ENCODE peak calls at places on chromosomes 7 and 10, in seven cellular contexts. F is esophagus muscularis mucosa, D is HCT116, G is transverse colon, S is GM12878, X is Panc1, Z is spleen. A is an unnamed sample.

GRCh38 chr7:78472519-78472918 is 673.9 kb downstream of the PHTF2 start:
- DNase-seq in F (no peak), D (no peak), G (no peak), S (no peak), X (no peak), Z (no peak), A (no peak)

GRCh38 chr10:119341236-119342016 is 134.1 kb downstream of the GRK5 start:
- DNase-seq in F (no peak), D (no peak), G (no peak), S (no peak), X (no peak), Z (peak), A (no peak)

GRCh38 chr7:110994028-110994967 is 96.6 kb upstream of the LRRN3 start:
- DNase-seq in F (no peak), D (no peak), G (no peak), S (no peak), X (no peak), Z (no peak), A (no peak)

GRCh38 chr10:82190432-82191260 is 315.7 kb downstream of the NRG3 start:
- DNase-seq in F (no peak), D (no peak), G (no peak), S (no peak), X (no peak), Z (no peak), A (no peak)

GRCh38 chr7:152076940-152077933 is 51.8 kb downstream of the GALNT11 start:
- DNase-seq in F (no peak), D (no peak), G (no peak), S (no peak), X (no peak), Z (no peak), A (no peak)

GRCh38 chr10:15515207-15515606 is 144.1 kb upstream of the FAM171A1 start:
- DNase-seq in F (no peak), D (no peak), G (peak), S (no peak), X (no peak), Z (no peak), A (no peak)

GRCh38 chr7:18003286-18003685 is 24.4 kb downstream of the PRPS1L1 start:
- DNase-seq in F (no peak), D (no peak), G (no peak), S (no peak), X (no peak), Z (no peak), A (no peak)

GRCh38 chr10:32953277-32953927 is 4.6 kb downstream of the ITGB1 start:
- DNase-seq in F (no peak), D (no peak), G (no peak), S (no peak), X (no peak), Z (no peak), A (no peak)

GRCh38 chr10:104417629-104418292 is 64.1 kb downstream of the CFAP58 start:
- DNase-seq in F (no peak), D (no peak), G (no peak), S (no peak), X (no peak), Z (no peak), A (no peak)

GRCh38 chr7:23691320-23691719 is 11.3 kb downstream of the FAM221A start:
- DNase-seq in F (no peak), D (no peak), G (no peak), S (no peak), X (no peak), Z (no peak), A (no peak)

GRCh38 chr7:70540641-70541040 is 591.3 kb upstream of the GALNT17 start:
- DNase-seq in F (no peak), D (no peak), G (no peak), S (no peak), X (no peak), Z (no peak), A (no peak)

GRCh38 chr10:24334279-24334922 is 125.5 kb downstream of the KIAA1217 start:
- DNase-seq in F (no peak), D (no peak), G (no peak), S (no peak), X (no peak), Z (no peak), A (no peak)

GRCh38 chr7:15684834-15685233 is 1.6 kb downstream of the MEOX2 start:
- DNase-seq in F (no peak), D (no peak), G (no peak), S (no peak), X (no peak), Z (no peak), A (no peak)

GRCh38 chr7:122416316-122416925 is 111.9 kb upstream of the FEZF1 start:
- DNase-seq in F (no peak), D (no peak), G (no peak), S (no peak), X (no peak), Z (no peak), A (no peak)

GRCh38 chr10:110209399-110209925 is 2.1 kb downstream of the MXI1 start:
- DNase-seq in F (peak), D (peak), G (peak), S (no peak), X (no peak), Z (peak), A (peak)

GRCh38 chr7:36441344-36442022 is 51.8 kb downstream of the ANLN start:
- DNase-seq in F (no peak), D (no peak), G (no peak), S (no peak), X (no peak), Z (no peak), A (no peak)

DNA sequence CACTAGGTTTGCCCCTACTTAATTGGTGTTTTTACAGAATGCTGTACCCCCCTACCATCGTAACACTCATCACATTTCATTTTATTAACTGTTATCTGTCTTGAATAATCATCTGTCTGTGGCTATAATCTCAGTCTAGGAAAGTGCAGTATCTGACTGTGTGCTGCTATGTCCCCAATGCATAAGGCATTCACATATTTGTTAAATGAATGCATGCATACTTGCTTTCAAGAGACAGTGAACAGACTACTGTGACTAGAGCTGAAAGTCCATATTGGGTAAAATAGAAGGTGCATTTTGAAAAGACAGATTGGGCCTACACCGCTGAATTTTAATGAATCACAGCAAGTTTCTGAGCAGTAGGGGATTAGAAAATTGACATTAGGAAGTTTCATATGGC is 112.3 kb downstream of the ARHGAP12 start:
- DNase-seq in F (no peak), D (no peak), G (no peak), S (no peak), X (no peak), Z (no peak), A (no peak)
- TF ChIP-seq POLR2AphosphoS5 in F (no peak), D (no peak), G (peak), S (no peak), X (no peak), Z (no peak), A (no peak)

DNA sequence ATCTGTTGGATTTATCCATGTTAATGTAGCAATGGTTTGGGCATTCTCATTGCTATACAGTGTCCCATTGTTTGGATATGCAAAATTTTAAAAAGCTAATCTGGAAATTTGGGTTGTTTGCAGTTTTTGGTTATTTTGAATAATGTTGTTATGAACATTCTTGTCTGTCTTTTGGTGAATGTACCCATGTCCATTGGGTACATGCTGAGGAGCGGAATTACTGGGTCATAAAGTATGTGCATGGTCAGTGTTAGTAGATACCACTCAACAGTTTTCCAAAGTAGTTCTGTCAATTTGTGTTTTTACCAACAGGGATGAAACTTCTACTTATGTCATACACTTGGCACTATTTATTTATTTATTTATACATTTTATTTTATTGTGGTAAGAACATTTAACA is 153.9 kb downstream of the LRMDA start:
- DNase-seq in F (no peak), D (no peak), G (no peak), S (no peak), X (no peak), Z (no peak), A (no peak)
- TF ChIP-seq CTCF in F (no peak), D (no peak), G (no peak), S (no peak), X (no peak), Z (no peak), A (no peak)

DNA sequence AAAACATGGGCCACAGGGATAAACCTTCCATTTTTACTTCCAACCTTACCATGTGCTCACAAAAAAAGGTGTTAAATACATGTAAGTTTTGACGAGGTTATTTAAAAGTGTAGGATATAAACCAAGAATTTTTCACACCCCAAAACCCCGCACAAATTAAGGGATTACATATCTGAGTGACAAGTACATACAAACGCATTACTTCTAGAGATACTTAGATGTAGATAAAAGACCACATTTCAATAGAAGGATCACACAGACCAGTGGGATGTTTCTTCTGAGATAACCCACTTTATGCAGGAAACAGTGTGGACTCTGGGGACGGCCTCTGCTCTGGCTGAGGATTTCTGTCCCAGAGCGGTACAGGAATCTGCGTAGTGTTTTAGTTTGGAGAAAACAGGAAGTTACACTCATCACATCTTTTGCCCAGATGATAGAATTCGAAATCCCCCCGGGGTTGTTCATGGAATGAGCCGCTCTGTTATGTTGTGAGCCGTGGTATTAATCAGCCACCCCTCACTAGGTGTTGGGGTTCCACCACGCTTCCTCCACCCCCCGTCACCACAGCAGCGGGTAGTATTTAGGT is 1.4 kb upstream of the CUL1 start:
- DNase-seq in F (no peak), D (no peak), G (peak), S (no peak), X (no peak), Z (no peak), A (peak)
- H3K4me3 ChIP-seq in F (peak), D (no peak), G (peak), S (peak), X (peak), Z (peak), A (peak)

DNA sequence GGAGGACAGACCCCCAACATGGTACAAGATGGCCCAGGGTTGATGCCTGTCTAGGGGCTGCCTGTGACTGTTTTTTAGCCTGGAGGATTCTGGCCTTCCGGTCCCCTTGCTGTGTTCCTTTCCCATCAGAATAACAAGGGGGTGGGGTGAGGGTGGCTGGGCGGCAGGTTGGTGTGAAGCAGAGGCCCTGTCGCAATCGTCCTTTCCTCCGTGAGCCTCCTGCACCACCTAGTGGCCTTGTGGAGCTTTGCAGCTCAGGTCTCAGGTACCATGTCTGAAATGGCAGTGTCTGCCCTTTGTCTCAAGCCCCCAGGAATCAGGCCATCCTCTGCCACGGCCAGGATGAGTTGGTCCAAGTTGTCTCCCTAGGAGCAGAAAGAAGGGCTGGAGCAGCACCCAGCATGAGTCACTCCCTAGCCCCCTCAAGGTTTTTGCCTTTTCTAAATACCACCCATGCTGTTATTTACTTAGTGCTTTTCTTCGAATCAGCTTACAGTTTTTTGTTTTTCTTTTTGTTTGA is 24.2 kb downstream of the TACR2 start:
- DNase-seq in F (peak), D (peak), G (peak), S (peak), X (peak), Z (peak), A (peak)
- TF ChIP-seq POLR2AphosphoS5 in F (peak), D (no peak), G (no peak), S (no peak), X (peak), Z (no peak), A (peak)

DNA sequence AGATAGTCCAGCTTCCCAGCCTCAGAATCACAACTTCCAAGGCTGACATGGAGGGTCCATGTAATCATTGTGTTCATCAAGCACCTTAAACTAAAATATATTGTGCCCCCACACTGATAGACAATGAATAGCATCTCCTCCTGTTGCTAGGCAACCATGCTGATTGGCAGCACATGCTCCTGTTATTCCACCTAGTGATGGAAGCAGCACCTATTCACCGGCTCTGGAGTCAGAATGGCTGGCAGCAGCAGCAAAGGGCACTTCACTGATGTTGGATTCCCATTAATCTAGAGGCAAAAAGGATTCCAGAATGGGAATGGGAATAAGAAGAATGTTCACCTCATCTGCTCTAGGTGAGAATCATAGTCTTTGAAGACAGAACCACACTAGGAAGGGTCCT is 55.0 kb downstream of the RELN start:
- DNase-seq in F (no peak), D (no peak), G (no peak), S (no peak), X (no peak), Z (no peak), A (no peak)
- TF ChIP-seq CTCF in F (no peak), D (no peak), G (no peak), S (no peak), X (no peak), Z (no peak), A (no peak)

DNA sequence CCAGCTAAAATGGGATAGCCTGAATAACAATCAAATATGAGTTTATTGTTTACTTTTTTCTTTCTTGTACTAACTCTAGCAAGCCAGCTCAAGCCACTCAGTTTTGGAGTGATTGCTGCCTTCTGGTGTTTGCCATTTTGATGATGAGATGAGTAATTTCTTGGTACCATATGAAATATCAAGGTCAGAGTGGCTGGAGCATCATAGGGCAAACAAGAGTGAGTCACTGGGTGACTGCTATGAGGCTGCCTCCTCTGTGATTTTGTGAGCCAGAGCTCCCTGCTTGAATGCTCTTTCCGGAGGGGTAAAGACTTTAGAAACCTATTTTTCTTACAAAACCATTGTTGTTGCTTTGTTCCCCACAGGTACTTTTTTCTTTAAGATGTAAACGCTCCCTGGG is 295.6 kb downstream of the PRKG1 start:
- DNase-seq in F (no peak), D (no peak), G (no peak), S (no peak), X (no peak), Z (no peak), A (no peak)
- H3K4me3 ChIP-seq in F (no peak), D (no peak), G (no peak), S (no peak), X (no peak), Z (no peak), A (no peak)

DNA sequence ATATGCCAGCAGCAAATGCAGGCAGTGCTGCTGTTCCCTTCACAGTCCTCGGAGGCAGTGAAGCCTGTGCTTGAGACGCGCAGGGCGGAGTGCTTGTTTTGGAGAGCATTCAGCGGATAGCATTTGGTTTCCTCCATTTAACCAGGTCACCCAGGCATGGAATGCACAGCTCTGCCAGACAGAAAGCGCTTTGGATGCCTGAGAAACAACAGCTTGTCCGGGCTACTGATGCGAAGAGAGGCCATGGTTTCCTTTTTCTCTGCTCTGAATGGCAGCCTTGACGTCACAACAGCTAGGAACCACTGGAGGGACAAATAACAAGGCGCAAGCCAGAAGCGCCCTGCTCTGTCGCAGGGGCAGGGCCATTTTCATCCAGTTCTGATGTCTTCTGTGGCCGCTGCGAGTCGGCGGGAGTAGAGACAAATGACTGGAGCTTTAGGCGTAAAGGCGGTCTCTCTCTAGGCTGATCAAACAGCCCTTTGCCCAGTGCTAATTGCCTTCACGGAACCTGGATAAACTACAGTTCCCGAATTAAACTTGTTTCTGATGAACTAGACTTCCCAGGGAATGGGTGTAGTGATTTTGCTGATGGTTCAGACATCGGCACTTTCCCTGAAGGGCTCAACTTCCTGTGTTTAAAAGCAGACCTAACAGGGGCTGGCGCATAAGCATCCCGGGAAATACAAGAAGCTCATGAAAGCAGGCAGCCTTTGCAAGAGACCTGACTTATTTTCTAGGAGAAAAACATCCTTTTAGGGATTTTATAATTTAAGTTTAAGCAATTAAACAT is 187.6 kb upstream of the KLF14 start:
- DNase-seq in F (peak), D (no peak), G (peak), S (no peak), X (no peak), Z (no peak), A (no peak)
- TF ChIP-seq POLR2AphosphoS5 in F (peak), D (no peak), G (peak), S (peak), X (peak), Z (no peak), A (no peak)

DNA sequence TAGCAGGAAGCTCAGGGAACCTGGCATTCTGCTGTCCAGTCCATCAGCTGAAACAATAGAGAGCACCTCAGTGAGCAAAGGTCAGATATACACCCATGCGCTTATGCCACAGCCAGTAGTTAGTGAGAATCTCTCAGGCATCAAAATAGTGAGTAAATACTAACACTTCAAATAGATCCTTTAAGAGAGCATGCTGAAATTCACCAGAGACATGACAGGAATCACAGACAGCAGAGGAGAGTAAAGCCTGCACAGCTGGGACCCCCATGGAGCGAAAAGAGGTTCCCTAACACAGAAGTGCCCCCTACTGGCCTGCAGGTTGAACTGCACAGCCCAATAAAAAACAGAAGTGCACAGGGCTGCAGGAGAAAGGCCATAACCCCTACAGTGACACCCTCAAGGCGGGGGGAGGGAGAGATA is 57.6 kb upstream of the ANTXRL start:
- DNase-seq in F (no peak), D (no peak), G (peak), S (no peak), X (peak), Z (peak), A (no peak)
- TF ChIP-seq CTCF in F (peak), D (peak), G (peak), S (peak), X (peak), Z (peak), A (peak)

A was measured in upper lobe of left lung.